ENCODE peak calls at places on chromosome 1, in four cellular contexts. Y is H9, H is type B pancreatic cell, T is T-cell. D is an unnamed sample.

GRCh38 chr1:7555391-7556185 is 215.5 kb upstream of the VAMP3 start:
- DNase-seq in H (no peak), T (no peak), Y (no peak), D (no peak)

GRCh38 chr1:10973552-10973951 is 38.9 kb upstream of the TARDBP start:
- DNase-seq in T (no peak), Y (peak), H (no peak), D (no peak)

GRCh38 chr1:171984262-171984661 is 143.0 kb downstream of the DNM3 start:
- DNase-seq in H (no peak), Y (no peak), T (no peak), D (no peak)

GRCh38 chr1:170586942-170587593 is 55.1 kb downstream of the GORAB start:
- DNase-seq in H (no peak), T (no peak), Y (no peak), D (no peak)

GRCh38 chr1:106787511-106787910 is 269.0 kb upstream of the PRMT6 start:
- DNase-seq in H (no peak), Y (no peak), T (no peak), D (no peak)

GRCh38 chr1:114258633-114259032 is 105.0 kb upstream of the SYT6 start:
- DNase-seq in H (no peak), Y (no peak), T (no peak), D (no peak)

GRCh38 chr1:218301217-218301616 is 16.1 kb downstream of the RRP15 start:
- DNase-seq in T (no peak), Y (no peak), H (no peak), D (no peak)

GRCh38 chr1:84883286-84883685 is 9.7 kb downstream of the LPAR3 start:
- DNase-seq in H (no peak), T (no peak), Y (no peak), D (no peak)

GRCh38 chr1:223216482-223217205 is 73.6 kb upstream of the TLR5 start:
- DNase-seq in Y (peak), H (peak), T (no peak), D (no peak)

GRCh38 chr1:25355841-25356395 is 17.8 kb downstream of the TMEM50A start:
- DNase-seq in H (no peak), T (no peak), Y (no peak), D (no peak)

GRCh38 chr1:6325482-6325881 is 64.6 kb upstream of the GPR153 start:
- DNase-seq in T (no peak), H (no peak), Y (no peak), D (no peak)

GRCh38 chr1:222843434-222844107 is 28.7 kb downstream of the DISP1 start:
- DNase-seq in Y (no peak), H (no peak), T (no peak), D (no peak)

GRCh38 chr1:225710804-225711203 is 57.9 kb upstream of the ENAH start:
- DNase-seq in T (no peak), Y (no peak), H (no peak), D (no peak)

GRCh38 chr1:116129537-116129936 is 18.3 kb downstream of the MAB21L3 start:
- DNase-seq in Y (no peak), H (no peak), T (no peak), D (no peak)

GRCh38 chr1:11938722-11939526 is 4.4 kb downstream of the PLOD1 start:
- DNase-seq in H (no peak), Y (no peak), T (no peak), D (no peak)

GRCh38 chr1:89876463-89876862 is 55.6 kb downstream of the LRRC8D start:
- DNase-seq in Y (no peak), H (no peak), T (no peak), D (no peak)

GRCh38 chr1:215719569-215719968 is 152.5 kb downstream of the KCTD3 start:
- DNase-seq in H (no peak), Y (no peak), T (no peak), D (no peak)

GRCh38 chr1:10897321-10897980 is 101.0 kb upstream of the CASZ1 start:
- DNase-seq in Y (no peak), T (no peak), H (no peak), D (no peak)

GRCh38 chr1:69976896-69977295 is 228.5 kb downstream of the LRRC40 start:
- DNase-seq in Y (no peak), T (no peak), H (no peak), D (no peak)

GRCh38 chr1:162840256-162840839 is 20.6 kb downstream of the CCDC190 start:
- DNase-seq in H (no peak), T (no peak), Y (no peak), D (no peak)